ENCODE peak calls at places on chromosomes 1 and 21, in seven cellular contexts. Y is progenitor cell of endocrine pancreas, V is HFF-Myc, T is IMR-90, Z is AG10803, G is hepatocyte, Q is left ventricle myocardium inferior. L is an unnamed sample.

GRCh38 chr21:32190491-32191144 is 88.2 kb downstream of the MIS18A start:
- DNase-seq in Y (no peak), V (no peak), T (no peak), Z (no peak), G (no peak), Q (no peak), L (no peak)

GRCh38 chr1:203914292-203914691 is 52.9 kb downstream of the SNRPE start:
- DNase-seq in Y (no peak), V (no peak), T (peak), Z (no peak), G (no peak), Q (no peak), L (no peak)

GRCh38 chr1:70079546-70079945 is 125.8 kb downstream of the LRRC40 start:
- DNase-seq in Y (no peak), V (no peak), T (no peak), Z (no peak), G (no peak), Q (no peak), L (no peak)

GRCh38 chr21:45379171-45379900 is 25.6 kb upstream of the COL18A1 start:
- DNase-seq in Y (no peak), V (no peak), T (no peak), Z (no peak), G (no peak), Q (peak), L (no peak)

GRCh38 chr1:55716610-55717009 is 501.4 kb upstream of the USP24 start:
- DNase-seq in Y (no peak), V (no peak), T (peak), Z (peak), G (no peak), Q (no peak), L (no peak)

GRCh38 chr1:65214340-65215027 is 66.5 kb downstream of the AK4 start:
- DNase-seq in Y (no peak), V (no peak), T (no peak), Z (no peak), G (no peak), Q (no peak), L (no peak)

GRCh38 chr1:42674682-42675081 is 7.5 kb upstream of the YBX1 start:
- DNase-seq in Y (no peak), V (no peak), T (no peak), Z (no peak), G (no peak), Q (peak), L (no peak)

GRCh38 chr1:1024421-1025415 is 4.8 kb downstream of the AGRN start:
- DNase-seq in Y (peak), V (no peak), T (no peak), Z (peak), G (peak), Q (no peak), L (no peak)

GRCh38 chr1:160346953-160347352 is 3.8 kb downstream of the NCSTN start:
- DNase-seq in Y (no peak), V (no peak), T (no peak), Z (no peak), G (no peak), Q (no peak), L (no peak)

GRCh38 chr1:39676951-39677350 is 5.0 kb upstream of the NT5C1A start:
- DNase-seq in Y (no peak), V (no peak), T (no peak), Z (no peak), G (no peak), Q (no peak), L (no peak)

GRCh38 chr1:218553197-218553596 is 208.1 kb downstream of the TGFB2 start:
- DNase-seq in Y (no peak), V (peak), T (no peak), Z (peak), G (no peak), Q (no peak), L (no peak)

GRCh38 chr1:93675931-93676330 is 5.7 kb downstream of the BCAR3 start:
- DNase-seq in Y (no peak), V (no peak), T (no peak), Z (no peak), G (no peak), Q (no peak), L (no peak)

GRCh38 chr1:3170566-3171453 is 101.8 kb downstream of the PRDM16 start:
- DNase-seq in Y (no peak), V (no peak), T (no peak), Z (peak), G (peak), Q (peak), L (no peak)

GRCh38 chr1:98306517-98307089 is 354.9 kb upstream of the SNX7 start:
- DNase-seq in Y (no peak), V (no peak), T (no peak), Z (no peak), G (no peak), Q (no peak), L (no peak)

GRCh38 chr1:34132161-34132420 is 32.9 kb downstream of the CSMD2 start:
- DNase-seq in Y (no peak), V (no peak), T (no peak), Z (no peak), G (no peak), Q (no peak), L (no peak)

GRCh38 chr1:233006582-233006981 is 56.2 kb downstream of the NTPCR start:
- DNase-seq in Y (no peak), V (no peak), T (peak), Z (no peak), G (no peak), Q (no peak), L (no peak)

GRCh38 chr1:29811247-29811646 is 574.9 kb downstream of the PTPRU start:
- DNase-seq in Y (no peak), V (no peak), T (no peak), Z (no peak), G (no peak), Q (no peak), L (no peak)

GRCh38 chr1:82979593-82980230 is 1019.2 kb downstream of the TTLL7 start:
- DNase-seq in Y (no peak), V (no peak), T (no peak), Z (no peak), G (no peak), Q (no peak), L (no peak)

GRCh38 chr1:241800640-241801039 is 47.4 kb upstream of the EXO1 start:
- DNase-seq in Y (no peak), V (no peak), T (no peak), Z (no peak), G (no peak), Q (no peak), L (no peak)

GRCh38 chr1:205769641-205770365 is 5.5 kb downstream of the RAB29 start:
- DNase-seq in Y (no peak), V (no peak), T (no peak), Z (peak), G (no peak), Q (no peak), L (no peak)

GRCh38 chr1:56190975-56191768 is 388.2 kb downstream of the PLPP3 start:
- DNase-seq in Y (no peak), V (no peak), T (peak), Z (peak), G (no peak), Q (no peak), L (peak)

GRCh38 chr1:241808265-241808664 is 39.7 kb upstream of the EXO1 start:
- DNase-seq in Y (no peak), V (no peak), T (peak), Z (no peak), G (peak), Q (no peak), L (no peak)

GRCh38 chr1:115193429-115193828 is 104.1 kb upstream of the TSPAN2 start:
- DNase-seq in Y (no peak), V (no peak), T (no peak), Z (no peak), G (no peak), Q (no peak), L (no peak)

GRCh38 chr1:116538527-116538926 is 32.3 kb downstream of the CD58 start:
- DNase-seq in Y (no peak), V (no peak), T (peak), Z (peak), G (peak), Q (no peak), L (no peak)

GRCh38 chr1:161307230-161307768 is 2.5 kb downstream of the MPZ start:
- DNase-seq in Y (no peak), V (peak), T (peak), Z (peak), G (no peak), Q (no peak), L (no peak)

GRCh38 chr1:173224887-173225280 is 17.8 kb upstream of the TNFSF4 start:
- DNase-seq in Y (no peak), V (no peak), T (no peak), Z (no peak), G (no peak), Q (no peak), L (no peak)

GRCh38 chr1:161531986-161532875 is 7.9 kb downstream of the HSPA6 start:
- DNase-seq in Y (no peak), V (no peak), T (peak), Z (no peak), G (peak), Q (no peak), L (no peak)

GRCh38 chr1:160162936-160163335 is 11.5 kb downstream of the ATP1A4 start:
- DNase-seq in Y (no peak), V (no peak), T (no peak), Z (no peak), G (no peak), Q (no peak), L (no peak)

GRCh38 chr1:173039621-173040020 is 11.1 kb downstream of the TNFSF18 start:
- DNase-seq in Y (no peak), V (no peak), T (peak), Z (no peak), G (no peak), Q (no peak), L (no peak)

DNA sequence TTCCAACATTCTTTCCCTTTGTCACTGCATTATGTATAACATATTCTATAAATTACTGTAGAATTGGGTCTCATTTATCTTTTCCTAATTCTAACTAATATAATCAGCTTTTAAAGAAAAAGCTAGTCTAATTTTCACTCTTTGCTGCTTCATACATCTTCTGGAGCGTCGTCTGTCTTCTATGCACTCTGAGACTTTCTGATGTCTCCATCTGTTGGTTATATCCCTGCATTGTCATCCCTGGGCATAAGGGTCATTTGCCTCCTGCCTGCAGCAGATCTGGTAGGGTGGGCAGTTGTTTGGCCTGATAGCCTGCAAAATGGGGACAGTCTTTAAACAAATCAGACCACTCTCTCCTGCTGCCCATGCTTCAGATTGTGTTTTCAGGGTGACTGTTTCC is 40.8 kb upstream of the DYNLT5 start:
- DNase-seq in Y (no peak), V (peak), T (no peak), Z (peak), G (no peak), Q (no peak), L (no peak)
- TF ChIP-seq CTCF in Y (no peak), V (peak), T (peak), Z (peak), G (peak), Q (peak), L (peak)

DNA sequence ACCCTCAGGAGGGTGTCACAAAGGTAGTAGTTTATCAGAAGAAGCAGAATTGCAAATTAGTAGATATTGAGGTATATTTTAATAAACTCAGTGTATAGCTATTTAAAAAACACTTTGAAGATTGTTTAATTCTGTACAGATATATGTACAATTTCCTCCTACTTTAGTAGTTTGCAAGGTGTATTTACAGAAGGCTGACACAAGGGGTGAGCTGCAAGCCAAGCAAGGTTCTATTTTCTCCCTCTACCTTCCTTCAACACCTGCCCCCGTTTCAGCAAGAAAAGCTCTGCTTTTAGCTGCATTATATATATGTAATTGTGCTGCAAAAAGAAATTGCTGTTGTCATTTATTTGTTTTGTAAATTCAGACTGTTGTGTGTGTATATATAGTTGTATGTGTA is 674.2 kb upstream of the PKN2 start:
- DNase-seq in Y (no peak), V (no peak), T (no peak), Z (no peak), G (no peak), Q (no peak), L (no peak)
- TF ChIP-seq CTCF in Y (peak), V (no peak), T (no peak), Z (no peak), G (no peak), Q (no peak), L (no peak)

DNA sequence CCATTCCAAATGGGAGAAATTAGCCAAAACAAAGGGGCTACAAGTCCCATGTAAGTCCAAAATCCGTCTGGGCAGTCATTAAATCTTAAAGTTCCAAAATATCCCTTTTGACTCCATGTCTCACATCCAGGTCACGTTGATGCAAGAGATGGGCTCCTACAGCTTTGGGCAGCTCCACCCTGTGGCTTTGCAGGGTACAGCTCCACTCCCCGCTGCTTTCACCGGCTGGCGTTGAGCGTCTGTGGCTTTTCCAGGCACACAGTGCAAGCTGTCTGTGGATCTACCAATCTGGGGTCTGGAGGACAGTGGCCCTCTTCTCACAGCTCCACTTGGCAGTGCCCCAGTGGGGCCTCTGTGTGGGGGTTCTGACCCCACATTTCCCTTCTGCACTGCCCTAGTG is 130.2 kb downstream of the TPR start:
- DNase-seq in Y (no peak), V (no peak), T (no peak), Z (no peak), G (no peak), Q (no peak), L (no peak)
- TF ChIP-seq CTCF in Y (peak), V (peak), T (peak), Z (peak), G (peak), Q (no peak), L (no peak)

GRCh38 chr1:20242890-20243479 is 47.7 kb upstream of the VWA5B1 start:
- DNase-seq in Y (no peak), V (no peak), T (no peak), Z (no peak), G (no peak), Q (no peak), L (no peak)
- TF ChIP-seq CTCF in Y (no peak), V (no peak), T (no peak), Z (no peak), G (no peak), Q (no peak), L (no peak)

DNA sequence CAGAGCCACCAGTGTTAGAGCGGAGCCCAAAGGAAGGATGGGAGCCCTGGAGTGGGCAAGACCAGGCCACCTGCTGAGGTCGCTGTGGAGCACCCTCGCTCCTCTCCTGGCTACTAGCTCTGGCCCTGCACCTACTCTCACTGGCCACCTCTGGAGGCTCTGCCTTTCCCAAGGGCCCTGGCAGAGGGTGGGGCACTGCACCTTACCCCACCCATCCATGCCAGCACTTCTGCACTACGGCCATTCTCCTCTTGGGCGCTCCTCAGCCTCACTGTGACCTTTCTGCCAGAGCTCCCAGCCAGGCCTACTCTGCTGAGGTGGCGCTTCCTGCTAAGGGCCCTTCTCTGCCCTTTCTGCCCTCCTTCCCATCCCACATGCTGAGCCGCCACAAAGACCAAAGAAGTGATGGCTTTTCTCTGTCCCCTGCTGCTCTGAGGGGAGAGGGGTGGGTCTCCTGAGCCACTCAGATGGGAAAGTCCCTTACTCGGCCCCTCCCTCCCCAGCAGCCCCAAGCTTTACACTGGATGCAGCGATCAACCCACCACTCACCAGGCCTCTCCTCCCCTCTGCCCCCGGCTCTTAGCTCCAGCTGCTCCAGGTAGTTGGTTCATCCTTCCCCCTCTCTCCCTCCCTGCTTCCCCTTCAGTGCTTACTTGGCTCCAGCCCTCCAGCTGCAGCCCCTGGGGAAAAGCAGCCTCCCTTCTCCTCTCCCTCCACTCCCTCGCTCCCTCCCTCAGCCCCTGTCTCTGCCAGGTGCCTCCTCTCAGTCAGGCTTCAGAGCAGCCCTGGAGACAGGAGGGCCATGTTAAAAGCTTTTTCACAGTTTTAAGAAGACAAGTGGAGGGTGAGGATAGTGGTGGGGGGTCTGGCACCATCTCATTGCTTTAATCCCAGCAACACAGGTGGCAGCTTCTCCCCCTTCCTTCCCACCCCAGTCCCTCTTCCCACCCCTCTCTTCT is 14.8 kb upstream of the TMEM222 start:
- DNase-seq in Y (no peak), V (no peak), T (no peak), Z (no peak), G (no peak), Q (no peak), L (no peak)
- TF ChIP-seq CTCF in Y (no peak), V (peak), T (no peak), Z (no peak), G (no peak), Q (no peak), L (no peak)

DNA sequence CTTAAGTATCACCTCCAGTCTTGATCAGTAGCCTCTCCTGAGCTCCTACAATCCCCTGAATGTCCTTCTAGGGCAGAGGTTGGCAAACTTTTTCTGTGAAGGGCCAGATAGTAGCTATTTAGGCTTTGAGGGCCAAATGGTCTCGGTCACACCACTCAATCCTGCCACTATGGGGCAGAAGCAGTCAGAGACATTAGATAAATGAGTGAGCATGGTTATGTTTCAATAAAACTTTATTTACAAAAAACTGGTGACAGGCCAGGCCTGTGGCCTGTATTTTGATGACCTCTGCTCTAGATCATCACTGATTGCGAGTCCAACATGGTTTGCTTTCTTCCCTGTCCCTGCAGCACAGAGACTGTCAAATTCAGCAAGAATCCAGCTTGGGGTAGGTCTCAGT is 36.3 kb downstream of the LRP8 start:
- DNase-seq in Y (no peak), V (no peak), T (no peak), Z (no peak), G (no peak), Q (no peak), L (no peak)
- TF ChIP-seq CTCF in Y (no peak), V (no peak), T (peak), Z (no peak), G (no peak), Q (no peak), L (no peak)

DNA sequence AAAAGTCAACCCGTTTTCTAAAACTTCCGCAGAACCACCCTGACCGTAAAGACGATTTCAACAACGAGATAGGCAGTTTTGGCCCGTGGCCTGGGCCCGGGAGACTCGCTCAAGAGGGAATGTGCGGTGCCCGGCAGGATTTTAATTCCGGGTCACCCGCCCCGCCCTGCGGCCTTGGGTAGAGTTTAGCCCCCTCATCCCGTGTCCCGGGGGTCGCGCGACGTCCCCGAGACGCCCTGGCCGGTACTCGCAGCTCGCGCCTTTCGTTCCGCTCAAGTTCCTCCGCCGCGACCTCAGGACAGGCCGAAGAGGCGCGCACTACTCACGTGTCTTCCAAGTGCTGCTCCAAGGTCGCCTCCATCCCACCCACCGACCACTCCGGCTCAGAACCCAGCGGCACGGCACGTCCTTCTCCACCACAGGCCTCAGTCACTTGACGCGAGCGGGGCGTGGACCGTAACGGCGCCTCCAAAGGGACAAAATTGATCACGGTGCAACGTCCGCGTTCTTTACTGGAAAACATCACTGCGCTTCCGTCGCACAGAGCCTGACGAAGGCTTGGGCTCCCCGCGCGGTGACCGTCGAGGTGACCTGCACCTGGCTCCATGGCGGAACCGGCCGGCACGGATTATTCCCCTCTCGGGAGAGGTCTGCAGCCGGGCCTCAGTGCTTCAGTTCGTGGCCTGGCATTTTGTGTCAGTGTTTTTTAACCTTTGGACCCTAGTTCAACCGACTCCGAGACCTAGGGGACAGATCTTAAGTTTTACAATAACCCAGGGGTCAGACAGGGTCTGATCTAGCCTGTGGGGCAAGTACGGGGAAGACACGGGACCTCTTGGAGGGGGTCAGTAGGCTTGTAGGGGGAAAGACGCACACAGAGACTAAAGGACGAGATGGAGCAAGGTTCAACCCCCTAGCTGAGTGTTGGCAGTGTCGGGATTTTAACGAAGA is at the start of gene LAMTOR5:
- DNase-seq in Y (peak), V (peak), T (peak), Z (peak), G (peak), Q (peak), L (peak)
- TF ChIP-seq CTCF in Y (no peak), V (no peak), T (peak), Z (peak), G (no peak), Q (no peak), L (no peak)